ENCODE peak calls at places on chromosome 3, in four cellular contexts. A, N, Q and V are unnamed samples.

GRCh38 chr3:190424478-190425439 is 24.9 kb downstream of the TMEM207 start:
- DNase-seq in A (peak; percentile 75), N (peak; percentile 79), Q (peak; percentile 76), V (peak; percentile 89)

GRCh38 chr3:50660386-50660785 is 14.3 kb upstream of the DOCK3 start:
- DNase-seq in A (peak; percentile 15), N (no peak), Q (no peak), V (no peak)

GRCh38 chr3:89223188-89223587 is 115.8 kb downstream of the EPHA3 start:
- DNase-seq in A (no peak), N (no peak), Q (no peak), V (no peak)

GRCh38 chr3:124115279-124115678 is 123.4 kb upstream of the ROPN1 start:
- DNase-seq in A (no peak), N (no peak), Q (no peak), V (no peak)

GRCh38 chr3:56795807-56796185 is 6.0 kb downstream of the ARHGEF3 start:
- DNase-seq in A (no peak), N (no peak), Q (no peak), V (no peak)

GRCh38 chr3:101340591-101340990 is 20.2 kb upstream of the IMPG2 start:
- DNase-seq in A (no peak), N (no peak), Q (peak; percentile 2), V (no peak)

GRCh38 chr3:2819571-2819970 is 290.6 kb downstream of the IL5RA start:
- DNase-seq in A (no peak), N (no peak), Q (no peak), V (no peak)

GRCh38 chr3:54215521-54215920 is 93.2 kb downstream of the CACNA2D3 start:
- DNase-seq in A (no peak), N (no peak), Q (no peak), V (no peak)

GRCh38 chr3:177932750-177933660 is 603.2 kb upstream of the KCNMB2 start:
- DNase-seq in A (no peak), N (no peak), Q (peak; percentile 6), V (no peak)

GRCh38 chr3:11565072-11565471 is 78.6 kb downstream of the VGLL4 start:
- DNase-seq in A (no peak), N (no peak), Q (no peak), V (no peak)

GRCh38 chr3:11563749-11564148 is 80.0 kb downstream of the VGLL4 start:
- DNase-seq in A (no peak), N (no peak), Q (no peak), V (no peak)

GRCh38 chr3:11562277-11562881 is 81.3 kb downstream of the VGLL4 start:
- DNase-seq in A (no peak), N (no peak), Q (no peak), V (no peak)

GRCh38 chr3:11564577-11565001 is 79.1 kb downstream of the VGLL4 start:
- DNase-seq in A (no peak), N (no peak), Q (no peak), V (no peak)

DNA sequence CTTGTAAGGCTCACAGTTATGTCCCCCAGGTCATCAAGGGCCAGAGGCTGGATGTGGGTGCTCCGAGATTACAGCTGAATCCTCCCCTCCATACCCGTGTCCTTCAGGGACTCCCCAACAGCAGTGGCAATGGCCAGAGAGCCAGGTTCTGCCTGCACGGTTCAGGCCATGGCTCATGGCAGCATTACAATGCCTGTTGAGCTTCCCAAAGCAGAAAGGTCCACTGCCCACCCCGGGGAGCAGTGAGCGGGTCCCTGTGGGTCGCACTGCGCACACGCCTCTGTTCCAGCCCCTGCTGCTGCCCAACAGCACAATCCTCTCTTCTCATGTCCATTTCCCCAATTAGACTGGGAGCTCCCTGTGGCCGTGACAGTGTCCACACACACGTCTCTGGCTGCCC is 80.6 kb downstream of the VGLL4 start:
- DNase-seq in A (no peak), N (no peak), Q (no peak), V (no peak)
- H3K56ac ChIP-seq in A (no peak overlapping the region), N (no peak overlapping the region), Q (no peak overlapping the region), V (no peak overlapping the region)

DNA sequence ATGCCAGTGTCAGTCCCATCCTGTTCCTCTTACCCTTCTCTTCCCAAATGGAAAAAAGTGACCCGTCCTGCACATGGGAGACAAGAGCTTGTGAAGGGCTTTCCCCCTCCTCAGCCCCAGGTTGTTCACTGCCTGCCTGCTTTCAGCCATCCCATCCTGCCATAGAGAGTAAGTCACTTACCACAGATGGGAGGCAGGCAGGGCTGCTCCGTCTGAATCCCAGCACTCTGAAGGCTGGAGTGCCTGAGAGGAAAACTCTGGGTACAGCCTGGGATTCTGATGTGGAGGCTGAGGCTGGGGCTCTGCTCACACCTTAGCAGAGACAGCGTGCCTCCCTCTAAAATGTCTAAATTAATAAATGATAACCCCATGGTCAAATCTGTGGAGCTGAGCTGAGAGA is 14.8 kb downstream of the CPNE4 start:
- DNase-seq in A (no peak), N (no peak), Q (no peak), V (no peak)
- H3K27me3 ChIP-seq in A (no peaks in the 10 kb centered on the region), N (no peaks in the 10 kb centered on the region), Q (no peaks in the 10 kb centered on the region), V (no peaks in the 10 kb centered on the region)

DNA sequence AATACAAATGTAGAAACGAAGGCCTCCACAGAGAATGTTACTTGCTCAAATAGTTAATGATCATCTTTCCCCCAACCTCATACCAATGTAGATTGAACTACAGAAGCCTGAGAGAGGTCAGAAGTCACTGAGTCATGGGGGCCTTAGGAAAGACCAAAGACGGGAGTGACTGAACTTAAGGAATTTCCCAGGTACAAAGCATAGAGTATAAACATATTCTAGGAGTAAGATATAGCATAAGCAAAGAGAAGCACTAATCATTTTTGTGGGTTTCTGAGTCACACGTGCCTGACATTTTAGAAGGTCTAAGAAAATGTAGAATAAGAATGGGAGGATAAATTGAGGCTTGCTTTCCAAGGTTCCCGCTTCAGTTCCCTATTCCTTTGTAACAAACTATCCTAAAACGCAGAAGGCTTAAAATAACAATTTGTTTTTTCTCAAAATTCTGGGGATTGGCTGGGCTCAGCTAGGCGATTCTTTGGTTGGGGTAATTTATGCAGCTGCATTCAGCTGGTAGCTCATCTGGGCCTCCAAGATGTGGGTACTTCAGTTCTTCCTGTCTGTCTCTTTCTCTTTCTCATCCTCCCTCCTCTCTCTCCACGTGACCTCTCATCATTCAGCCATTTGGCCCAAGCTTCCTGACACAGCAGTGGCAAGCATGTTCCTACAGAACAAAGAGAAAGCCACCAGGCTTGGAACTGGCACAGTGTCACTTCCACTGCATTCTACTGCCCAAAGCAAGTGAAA is 422.6 kb downstream of the FOXP1 start:
- DNase-seq in A (no peak), N (no peak), Q (peak; percentile 92), V (no peak)
- H2BK120ac ChIP-seq in A (no peak overlapping the region), N (no peak overlapping the region), Q (peak overlapping the region; percentile 94), V (no peak overlapping the region)

DNA sequence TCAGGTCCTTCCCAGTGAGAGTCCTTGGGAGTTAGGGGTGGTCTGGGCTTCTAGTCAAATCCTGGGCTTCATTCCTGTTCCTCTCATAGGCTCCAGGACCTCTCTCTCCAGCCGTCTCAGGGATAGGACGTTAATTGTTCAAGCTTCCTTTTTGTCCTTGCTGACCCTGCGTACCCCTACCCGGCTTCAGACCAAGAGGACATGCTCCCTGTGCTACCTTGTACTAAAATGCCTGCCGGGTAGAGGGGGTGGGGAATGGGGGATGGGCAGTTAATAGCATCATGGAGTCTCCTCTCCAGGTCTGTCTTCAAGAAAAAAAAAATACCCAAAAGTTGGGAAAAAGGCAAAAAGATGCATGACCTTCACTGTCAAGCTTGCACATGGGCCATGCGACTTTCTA is 36.5 kb upstream of the GALNT15 start:
- DNase-seq in A (no peak), N (no peak), Q (no peak), V (no peak)
- H3K56ac ChIP-seq in A (no peak overlapping the region), N (no peak overlapping the region), Q (no peak overlapping the region), V (no peak overlapping the region)

DNA sequence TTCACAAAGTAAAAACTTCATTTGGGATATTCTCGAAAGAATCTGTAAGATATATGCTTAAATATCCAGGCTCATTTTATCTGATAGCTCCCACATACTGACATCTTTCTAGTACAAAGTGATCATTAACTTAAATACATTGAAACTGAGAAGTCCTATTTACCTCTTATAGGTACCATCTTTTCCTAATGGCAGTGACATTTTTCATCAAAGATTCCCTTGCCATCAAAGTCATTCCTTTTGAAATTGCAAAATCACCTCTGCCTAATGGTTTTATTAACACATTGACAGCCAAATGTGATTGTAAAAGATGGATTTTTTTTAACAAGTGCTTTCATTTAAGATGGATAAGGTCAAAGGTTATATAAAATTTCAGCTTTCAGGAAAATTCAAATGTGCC is 346.6 kb downstream of the MFSD1 start:
- DNase-seq in A (no peak), N (no peak), Q (no peak), V (no peak)
- H3K27me3 ChIP-seq in A (no peaks in the 10 kb centered on the region), N (no peaks in the 10 kb centered on the region), Q (no peaks in the 10 kb centered on the region), V (no peaks in the 10 kb centered on the region)